ENCODE peak calls at places on chromosomes 1 and 21, in six cellular contexts. J is GM12891, Z is K562, I is GM12878, N is H1, T is HepG2. F is an unnamed sample.

GRCh38 chr1:157894613-157895012 is 53.0 kb upstream of the CD5L start:
- DNase-seq in T (no peak), Z (no peak), I (no peak), J (no peak), N (no peak), F (no peak)

GRCh38 chr1:238404921-238405320 is 514.2 kb upstream of the ZP4 start:
- DNase-seq in Z (no peak), I (no peak), J (no peak), T (no peak), N (no peak), F (no peak)

GRCh38 chr1:86434031-86434430 is 10.1 kb downstream of the CLCA2 start:
- DNase-seq in T (no peak), I (no peak), Z (no peak), N (no peak), J (no peak), F (no peak)

GRCh38 chr21:21268885-21269284 is 270.7 kb downstream of the NCAM2 start:
- DNase-seq in N (no peak), T (no peak), I (no peak), J (no peak), Z (no peak), F (no peak)

GRCh38 chr1:97114842-97115241 is 393.3 kb downstream of the PTBP2 start:
- DNase-seq in J (no peak), N (no peak), Z (no peak), I (no peak), T (no peak), F (no peak)

GRCh38 chr1:31625561-31626272 is 8.2 kb downstream of the HCRTR1 start:
- DNase-seq in N (no peak), J (no peak), T (no peak), Z (no peak), I (no peak), F (no peak)

GRCh38 chr1:54360165-54361005 is 45.8 kb downstream of the SSBP3 start:
- DNase-seq in Z (no peak), N (no peak), J (no peak), T (no peak), I (no peak), F (no peak)

GRCh38 chr1:230191079-230191478 is 124.0 kb downstream of the GALNT2 start:
- DNase-seq in I (no peak), J (no peak), N (no peak), Z (peak), T (no peak), F (no peak)

GRCh38 chr21:37737996-37738395 is 178.3 kb downstream of the KCNJ6 start:
- DNase-seq in Z (no peak), N (no peak), I (no peak), T (no peak), J (no peak), F (no peak)

GRCh38 chr1:94863919-94864318 is 43.8 kb downstream of the SLC44A3 start:
- DNase-seq in N (no peak), Z (no peak), J (no peak), I (no peak), T (peak), F (no peak)

GRCh38 chr1:213094446-213094845 is 43.4 kb downstream of the RPS6KC1 start:
- DNase-seq in T (peak), I (no peak), N (no peak), Z (no peak), J (no peak), F (no peak)

GRCh38 chr1:103284270-103284669 is 175.9 kb upstream of the COL11A1 start:
- DNase-seq in I (no peak), N (no peak), Z (no peak), J (no peak), T (no peak), F (no peak)

GRCh38 chr1:94322696-94323095 is 85.3 kb upstream of the ARHGAP29 start:
- DNase-seq in N (no peak), I (no peak), Z (no peak), T (no peak), J (no peak), F (no peak)

GRCh38 chr1:16246961-16247360 is 10.0 kb upstream of the CPLANE2 start:
- DNase-seq in N (no peak), Z (no peak), I (no peak), J (no peak), T (no peak), F (no peak)

GRCh38 chr21:37915941-37916794 is at the start of gene KCNJ6:
- DNase-seq in N (peak), I (no peak), J (no peak), T (no peak), Z (peak), F (no peak)

GRCh38 chr1:13888351-13888996 is 188.5 kb downstream of the PRDM2 start:
- DNase-seq in J (no peak), T (no peak), Z (no peak), N (no peak), I (no peak), F (no peak)

GRCh38 chr1:205519541-205520131 is 15.2 kb downstream of the CDK18 start:
- DNase-seq in N (no peak), I (no peak), J (no peak), Z (no peak), T (no peak), F (no peak)

GRCh38 chr21:28754127-28754611 is 238.5 kb downstream of the LTN1 start:
- DNase-seq in T (no peak), I (no peak), Z (no peak), J (no peak), N (no peak), F (no peak)

GRCh38 chr1:233707153-233707905 is 93.4 kb downstream of the KCNK1 start:
- DNase-seq in T (no peak), Z (peak), N (no peak), J (no peak), I (no peak), F (no peak)

GRCh38 chr1:31460027-31460426 is 47.0 kb downstream of the SERINC2 start:
- DNase-seq in Z (peak), N (no peak), J (no peak), T (peak), I (no peak), F (no peak)

GRCh38 chr1:41315867-41316266 is 45.4 kb upstream of the FOXO6 start:
- DNase-seq in J (no peak), I (no peak), Z (no peak), T (no peak), N (peak), F (no peak)

GRCh38 chr1:37094302-37094701 is 60.0 kb upstream of the GRIK3 start:
- DNase-seq in T (no peak), N (no peak), Z (no peak), J (no peak), I (peak), F (no peak)

GRCh38 chr1:216627252-216627651 is 96.0 kb downstream of the ESRRG start:
- DNase-seq in J (no peak), T (no peak), N (no peak), I (no peak), Z (no peak), F (no peak)

GRCh38 chr1:47554901-47555300 is 117.1 kb downstream of the FOXD2 start:
- DNase-seq in T (no peak), N (no peak), I (no peak), J (no peak), Z (no peak), F (no peak)

GRCh38 chr1:58848818-58849411 is 65.1 kb upstream of the JUN start:
- DNase-seq in T (peak), Z (peak), J (no peak), N (no peak), I (no peak), F (no peak)

GRCh38 chr1:218299416-218299815 is 14.3 kb downstream of the RRP15 start:
- DNase-seq in N (no peak), I (no peak), Z (peak), T (peak), J (no peak), F (no peak)

GRCh38 chr1:200889571-200889970 is 5.1 kb upstream of the INAVA start:
- DNase-seq in T (no peak), J (no peak), I (no peak), Z (no peak), N (no peak), F (no peak)

GRCh38 chr21:18060402-18060801 is 184.2 kb upstream of the CHODL start:
- DNase-seq in I (no peak), T (no peak), J (no peak), N (no peak), Z (no peak), F (no peak)

GRCh38 chr1:171470726-171471125 is 14.6 kb upstream of the PRRC2C start:
- DNase-seq in N (no peak), Z (no peak), I (no peak), J (no peak), T (no peak), F (no peak)

GRCh38 chr1:91777196-91777595 is 108.8 kb downstream of the TGFBR3 start:
- DNase-seq in T (no peak), Z (no peak), I (no peak), N (no peak), J (no peak), F (no peak)

GRCh38 chr1:205658943-205659581 is 21.2 kb downstream of the SLC45A3 start:
- DNase-seq in Z (peak), N (peak), J (peak), I (no peak), T (peak), F (peak)

GRCh38 chr1:180571060-180571831 is 12.5 kb downstream of the OVAAL start:
- DNase-seq in J (no peak), I (no peak), T (no peak), Z (no peak), N (no peak), F (no peak)

GRCh38 chr1:23282967-23283366 is 61.1 kb downstream of the HNRNPR start:
- DNase-seq in Z (no peak), I (no peak), J (no peak), N (no peak), T (no peak), F (no peak)

GRCh38 chr1:59116920-59117542 is 179.9 kb upstream of the FGGY start:
- DNase-seq in J (no peak), I (no peak), N (no peak), Z (no peak), T (no peak), F (no peak)

GRCh38 chr1:9629445-9630201 is 21.9 kb upstream of the PIK3CD start:
- DNase-seq in N (peak), Z (no peak), J (no peak), I (peak), T (no peak), F (no peak)

GRCh38 chr21:25983745-25984144 is 186.8 kb downstream of the APP start:
- DNase-seq in Z (no peak), N (no peak), J (no peak), T (no peak), I (no peak), F (no peak)

GRCh38 chr1:35203295-35203694 is 10.3 kb upstream of the SFPQ start:
- DNase-seq in N (no peak), J (no peak), T (no peak), I (no peak), Z (no peak), F (no peak)

GRCh38 chr1:35202048-35202719 is 9.2 kb upstream of the SFPQ start:
- DNase-seq in T (peak), I (peak), Z (peak), J (peak), N (peak), F (peak)
- TF ChIP-seq POLR2A in T (no peak), I (no peak), Z (no peak), J (no peak), N (no peak), F (no peak)

GRCh38 chr1:27882543-27882903 is 10.2 kb downstream of the THEMIS2 start:
- DNase-seq in T (no peak), N (no peak), I (no peak), Z (no peak), J (no peak), F (no peak)
- TF ChIP-seq TAF1 in T (no peak), N (no peak), I (no peak), Z (no peak), J (no peak), F (no peak)

GRCh38 chr1:56788588-56788987 is 30.6 kb downstream of the FYB2 start:
- DNase-seq in T (no peak), N (no peak), J (no peak), I (no peak), Z (no peak), F (no peak)
- TF ChIP-seq POLR2AphosphoS5 in T (no peak), N (no peak), J (no peak), I (no peak), Z (no peak), F (no peak)

GRCh38 chr1:154448271-154448905 is 43.2 kb downstream of the IL6R start:
- DNase-seq in Z (no peak), N (no peak), I (no peak), T (no peak), J (no peak), F (no peak)
- TF ChIP-seq POLR2A in Z (no peak), N (no peak), I (no peak), T (no peak), J (no peak), F (no peak)

DNA sequence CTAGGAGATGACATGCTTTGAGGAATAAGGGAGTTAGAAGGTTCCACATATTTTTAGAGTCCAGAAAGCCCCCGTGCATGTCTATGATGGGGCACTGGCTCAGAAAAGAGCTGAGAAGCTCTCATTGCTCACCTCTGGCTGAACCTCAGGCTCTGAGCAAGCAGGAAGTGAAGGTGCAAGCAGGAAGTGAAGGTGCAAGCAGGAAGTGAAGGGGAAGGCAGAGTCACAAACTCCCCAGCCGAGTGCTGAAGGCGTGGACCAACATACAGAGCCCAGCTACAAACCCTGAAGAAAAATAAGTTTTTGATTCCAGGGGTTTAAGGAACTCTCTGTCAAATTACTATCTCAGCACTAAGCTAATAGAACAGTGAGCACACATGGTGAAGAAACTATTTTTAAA is 7.0 kb downstream of the KRTAP10-8 start:
- DNase-seq in N (no peak), Z (no peak), J (no peak), I (no peak), T (no peak), F (no peak)
- TF ChIP-seq TAF1 in N (no peak), Z (no peak), J (no peak), I (no peak), T (no peak), F (no peak)

GRCh38 chr1:201945157-201945556 is 1.2 kb downstream of the LMOD1 start:
- DNase-seq in Z (peak), T (no peak), N (peak), J (no peak), I (no peak), F (no peak)
- TF ChIP-seq POLR2AphosphoS5 in Z (no peak), T (no peak), N (no peak), J (no peak), I (no peak), F (no peak)

DNA sequence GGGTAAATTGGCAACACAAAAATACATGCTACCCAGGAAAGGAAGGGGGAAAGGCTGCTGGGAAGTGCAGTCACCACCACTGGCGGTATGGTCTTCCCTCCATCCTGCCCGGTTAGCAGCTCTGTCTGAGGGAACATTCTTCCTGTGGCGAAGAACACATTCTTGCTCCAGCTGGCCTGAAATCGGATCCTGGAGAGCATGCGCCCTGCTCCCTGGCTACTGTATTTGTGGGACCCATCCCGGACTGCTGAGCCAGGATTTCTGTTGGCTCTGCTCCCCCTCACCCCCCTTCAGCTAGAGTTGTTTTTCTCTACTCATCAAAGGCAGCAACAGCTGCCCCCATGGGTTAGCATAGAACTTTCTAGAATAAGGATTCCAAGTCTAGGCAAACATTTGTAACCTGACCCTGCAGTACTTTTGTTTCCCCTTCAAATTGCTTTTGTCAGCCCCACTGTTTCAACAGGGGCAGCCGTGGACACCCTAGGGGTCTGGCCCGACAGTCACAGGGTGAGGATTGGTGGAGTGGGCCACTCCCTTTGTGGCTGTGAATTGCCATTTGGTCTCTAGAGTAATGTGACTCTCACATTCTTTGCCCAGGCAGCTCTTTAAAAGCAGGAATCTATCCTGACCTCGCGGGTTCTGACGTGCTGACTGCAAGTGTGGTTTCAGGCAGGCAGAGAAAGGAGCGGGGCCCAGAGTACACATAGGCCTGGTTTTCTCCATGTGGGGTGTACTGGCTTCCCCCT is 157.7 kb downstream of the TOMM20 start:
- DNase-seq in Z (no peak), T (peak), I (no peak), N (peak), J (no peak), F (no peak)
- TF ChIP-seq POLR2A in Z (no peak), T (no peak), I (peak), N (no peak), J (no peak), F (no peak)

DNA sequence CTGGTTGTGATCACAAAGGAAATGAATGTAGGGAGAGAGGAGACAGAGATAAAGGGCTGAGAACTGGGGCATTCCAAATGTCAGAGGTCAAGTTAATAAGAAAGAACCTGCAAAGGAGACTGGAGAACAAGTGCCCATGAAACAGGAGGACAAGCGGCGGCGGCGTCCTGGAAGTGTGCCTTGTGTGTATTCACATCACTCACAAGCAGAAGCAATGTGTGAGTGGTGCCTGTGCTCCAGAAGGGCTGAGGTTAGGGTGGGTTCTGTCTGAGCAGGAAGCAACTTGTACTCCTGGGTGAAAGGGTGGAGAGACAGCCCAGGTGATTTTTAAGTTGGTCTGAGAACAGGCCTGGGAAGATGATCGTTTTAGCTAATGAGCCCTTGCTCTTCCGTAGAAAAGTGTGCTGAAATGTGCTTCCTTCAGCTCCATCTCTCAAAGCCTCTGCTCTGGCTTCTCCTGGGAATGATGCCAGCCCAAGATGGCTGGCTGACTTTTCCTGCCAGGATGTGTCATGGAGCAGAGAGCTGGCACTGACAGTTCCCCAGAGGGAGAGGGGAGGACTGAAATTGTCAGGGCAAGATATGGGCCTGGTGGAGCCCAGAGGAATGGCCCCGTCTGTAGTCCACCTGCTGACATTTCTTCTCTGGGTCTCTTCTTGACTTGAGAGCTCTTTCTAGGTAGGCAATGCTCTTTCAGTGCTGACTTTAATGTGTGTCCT is 25.1 kb upstream of the PLEKHA6 start:
- DNase-seq in J (no peak), Z (no peak), I (no peak), T (no peak), N (peak), F (no peak)
- TF ChIP-seq TAF1 in J (no peak), Z (no peak), I (no peak), T (no peak), N (no peak), F (no peak)

GRCh38 chr1:24725209-24725651 is 20.0 kb upstream of the CLIC4 start:
- DNase-seq in N (peak), I (no peak), Z (no peak), T (peak), J (no peak), F (no peak)

GRCh38 chr1:24721533-24721932 is 23.7 kb upstream of the CLIC4 start:
- DNase-seq in N (no peak), J (no peak), I (no peak), T (no peak), Z (no peak), F (no peak)

GRCh38 chr1:24727490-24728214 is 17.6 kb upstream of the CLIC4 start:
- DNase-seq in I (peak), N (no peak), Z (no peak), T (no peak), J (peak), F (peak)

GRCh38 chr1:24726741-24727140 is 18.5 kb upstream of the CLIC4 start:
- DNase-seq in N (no peak), I (no peak), T (no peak), Z (no peak), J (no peak), F (no peak)

DNA sequence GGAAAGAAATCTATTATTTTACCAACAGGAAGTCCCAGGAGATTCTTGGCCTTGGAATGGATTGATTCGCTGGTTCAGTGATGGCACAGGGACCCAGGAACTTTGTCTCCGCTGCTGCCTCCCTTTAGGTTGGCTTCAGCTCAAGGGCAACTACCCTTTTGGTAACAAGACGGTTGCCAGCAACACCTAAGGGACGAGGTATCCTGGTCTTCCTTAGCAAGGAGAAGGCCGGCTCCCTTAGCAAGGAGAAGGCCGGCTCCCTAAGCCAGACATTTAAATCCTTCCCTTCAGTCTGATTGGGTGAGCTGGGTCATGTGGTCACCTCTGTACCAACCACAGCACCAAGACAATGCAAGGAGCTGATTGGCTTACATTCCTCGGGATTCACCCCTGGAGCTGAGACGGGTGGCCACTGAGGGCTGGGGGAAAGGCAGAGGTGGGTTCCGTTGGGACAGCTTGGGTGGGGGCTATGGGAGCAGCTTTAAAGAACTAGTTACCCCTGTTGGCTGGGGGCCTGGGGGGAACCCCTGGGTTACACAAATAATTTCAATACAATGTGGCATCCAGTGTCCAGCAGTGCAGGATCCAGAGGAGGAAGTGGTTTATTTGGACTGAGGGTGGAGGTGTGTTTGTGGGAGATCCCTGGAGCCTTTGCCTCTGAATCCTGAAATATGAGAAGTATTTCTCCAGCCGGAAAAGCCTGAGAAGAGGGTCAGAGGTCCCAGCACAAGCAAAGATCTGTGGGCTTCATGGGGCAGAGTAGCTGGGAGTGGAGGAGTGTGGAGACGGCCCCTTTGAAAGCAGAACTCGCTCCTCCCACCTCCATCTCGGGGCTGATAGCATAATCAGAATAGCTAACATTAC is 20.7 kb upstream of the CLIC4 start:
- DNase-seq in I (no peak), N (peak), T (peak), J (no peak), Z (peak), F (no peak)
- TF ChIP-seq POLR2AphosphoS5 in I (no peak), N (no peak), T (peak), J (no peak), Z (no peak), F (no peak)